ENCODE peak calls at places on chromosomes 6 and 20, in six cellular contexts. D is IMR-90, Y is neuronal stem cell, Q is mesendoderm, R is H1, P is trophoblast cell. I is an unnamed sample.

GRCh38 chr20:49914310-49915117 is 815 bp downstream of the SPATA2 start:
- DNase-seq in R (no peak), Y (no peak), P (peak), Q (peak), D (no peak), I (peak)

GRCh38 chr6:35385457-35386202 is 43.3 kb downstream of the PPARD start:
- DNase-seq in D (no peak), Q (no peak), R (no peak), P (no peak), Y (no peak), I (no peak)

GRCh38 chr6:122692175-122692598 is 82.0 kb downstream of the PKIB start:
- DNase-seq in P (peak), Q (no peak), Y (no peak), D (peak), R (no peak), I (peak)

GRCh38 chr20:56222201-56222600 is 26.3 kb upstream of the MC3R start:
- DNase-seq in D (no peak), P (peak), R (no peak), Y (no peak), Q (no peak), I (no peak)

GRCh38 chr6:156780117-156780641 is 3.0 kb downstream of the ARID1B start:
- DNase-seq in D (peak), Q (peak), Y (peak), R (no peak), P (peak), I (peak)

GRCh38 chr6:7975764-7976146 is 65.2 kb upstream of the TXNDC5 start:
- DNase-seq in Y (no peak), R (no peak), D (no peak), P (no peak), Q (no peak), I (no peak)

GRCh38 chr20:32482251-32483220 is 102.6 kb downstream of the NOL4L start:
- DNase-seq in Y (peak), D (no peak), R (peak), P (no peak), Q (peak), I (peak)

GRCh38 chr6:143039548-143039947 is 21.1 kb upstream of the AIG1 start:
- DNase-seq in D (no peak), Y (no peak), R (no peak), Q (no peak), P (no peak), I (no peak)

GRCh38 chr20:53352727-53353440 is 240.8 kb downstream of the ZNF217 start:
- DNase-seq in R (no peak), D (no peak), Q (peak), Y (no peak), P (peak), I (peak)

GRCh38 chr20:50904067-50904570 is 27.1 kb downstream of the ADNP start:
- DNase-seq in P (no peak), R (no peak), Q (no peak), D (no peak), Y (no peak), I (no peak)

GRCh38 chr6:32069878-32070515 is 31.8 kb downstream of the CYP21A2 start:
- DNase-seq in Y (no peak), R (no peak), P (no peak), Q (no peak), D (no peak), I (no peak)

GRCh38 chr6:81812416-81812815 is 59.9 kb upstream of the TENT5A start:
- DNase-seq in D (no peak), R (no peak), Q (no peak), Y (no peak), P (no peak), I (no peak)

GRCh38 chr20:52895662-52896061 is 76.5 kb upstream of the TSHZ2 start:
- DNase-seq in R (no peak), Q (no peak), Y (no peak), D (no peak), P (no peak), I (no peak)

GRCh38 chr20:23622839-23623343 is 14.9 kb downstream of the CST3 start:
- DNase-seq in R (no peak), Q (peak), Y (no peak), D (peak), P (peak), I (peak)

GRCh38 chr6:7891098-7891872 is 19.3 kb downstream of the TXNDC5 start:
- DNase-seq in Q (no peak), Y (no peak), R (no peak), D (no peak), P (no peak), I (no peak)

GRCh38 chr20:56342783-56343182 is 16.0 kb upstream of the FAM210B start:
- DNase-seq in D (no peak), Y (no peak), R (no peak), Q (no peak), P (no peak), I (no peak)

GRCh38 chr6:113971786-113972185 is 838 bp upstream of the HDAC2 start:
- DNase-seq in P (no peak), Y (no peak), R (no peak), D (no peak), Q (no peak), I (peak)

GRCh38 chr6:37074053-37074827 is 68.8 kb downstream of the FGD2 start:
- DNase-seq in R (no peak), Y (no peak), Q (no peak), D (peak), P (no peak), I (peak)

GRCh38 chr6:167647750-167648470 is 178.8 kb upstream of the AFDN start:
- DNase-seq in P (no peak), R (no peak), Y (no peak), Q (no peak), D (no peak), I (no peak)

GRCh38 chr20:3168079-3168828 is 5.1 kb downstream of the LZTS3 start:
- DNase-seq in R (peak), Y (no peak), D (no peak), Q (peak), P (no peak), I (no peak)

GRCh38 chr6:14294270-14294951 is 176.8 kb downstream of the CD83 start:
- DNase-seq in Q (no peak), R (no peak), Y (no peak), D (no peak), P (no peak), I (no peak)

GRCh38 chr6:71385111-71385822 is 96.7 kb downstream of the OGFRL1 start:
- DNase-seq in R (no peak), D (no peak), P (no peak), Y (no peak), Q (no peak), I (no peak)

GRCh38 chr6:158255280-158255973 is 56.8 kb upstream of the TULP4 start:
- DNase-seq in Q (no peak), D (no peak), P (no peak), Y (no peak), R (no peak), I (peak)

GRCh38 chr6:17865243-17865642 is 122.2 kb downstream of the KIF13A start:
- DNase-seq in D (peak), Q (no peak), R (no peak), Y (no peak), P (peak), I (no peak)

GRCh38 chr6:137767931-137768690 is 98.9 kb upstream of the TNFAIP3 start:
- DNase-seq in D (peak), Q (no peak), Y (no peak), P (no peak), R (no peak), I (peak)

GRCh38 chr6:46421239-46421638 is 70.0 kb downstream of the RCAN2 start:
- DNase-seq in Q (peak), D (no peak), P (no peak), Y (no peak), R (no peak), I (peak)

GRCh38 chr6:136150961-136151360 is 99.2 kb downstream of the MTFR2 start:
- DNase-seq in Y (no peak), D (no peak), Q (no peak), R (no peak), P (no peak), I (no peak)

GRCh38 chr6:53161481-53162009 is 12.9 kb upstream of the GCM1 start:
- DNase-seq in Q (no peak), P (peak), Y (no peak), R (no peak), D (no peak), I (no peak)

GRCh38 chr6:97697450-97697849 is 414.4 kb upstream of the MMS22L start:
- DNase-seq in Y (no peak), Q (peak), P (peak), D (peak), R (no peak), I (peak)

GRCh38 chr20:20366896-20367680 is 816 bp upstream of the INSM1 start:
- DNase-seq in D (no peak), R (peak), Y (peak), Q (peak), P (no peak), I (no peak)

GRCh38 chr6:137234505-137234863 is 15.3 kb upstream of the IFNGR1 start:
- DNase-seq in Q (no peak), P (no peak), Y (no peak), R (no peak), D (no peak), I (no peak)

GRCh38 chr6:5497896-5498578 is 236.7 kb downstream of the FARS2 start:
- DNase-seq in Y (no peak), P (no peak), R (no peak), Q (no peak), D (peak), I (peak)

DNA sequence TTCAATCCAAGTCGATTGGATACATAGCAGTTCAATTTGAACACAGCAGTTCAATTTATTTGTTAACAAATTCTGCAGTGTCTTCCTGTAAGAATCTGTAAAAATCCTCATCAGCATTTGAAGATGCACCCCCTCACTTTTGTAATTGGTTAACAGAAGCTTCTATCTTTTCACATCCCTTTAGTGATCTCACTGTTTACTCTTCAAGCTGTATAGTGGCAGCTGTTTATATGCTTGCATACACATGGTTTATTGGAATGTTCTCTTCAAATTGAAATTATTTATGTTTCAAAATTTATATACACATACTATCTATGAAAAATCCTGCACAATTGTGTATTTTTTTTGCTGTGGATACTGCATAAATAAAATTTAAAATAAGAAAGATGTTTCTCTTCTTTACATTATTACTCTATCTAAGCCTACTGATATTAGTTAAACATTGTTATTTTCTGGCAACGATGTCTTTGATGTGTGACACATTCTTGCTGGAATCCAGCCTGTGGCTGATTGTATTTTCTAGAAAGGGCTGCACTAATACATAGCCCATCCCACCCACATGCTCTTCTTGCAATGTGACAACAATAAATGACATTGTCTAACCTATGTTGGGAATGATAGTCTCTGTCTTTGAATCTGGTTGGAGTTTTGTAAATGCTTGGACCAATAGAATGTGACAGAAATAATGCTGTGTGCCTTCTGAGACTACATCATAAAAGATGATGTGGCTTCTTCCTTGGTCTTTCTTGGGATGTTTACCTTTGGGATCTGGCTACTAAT is 573.0 kb downstream of the CD109 start:
- DNase-seq in P (no peak), D (peak), Y (no peak), Q (no peak), R (no peak), I (peak)
- H3K4me3 ChIP-seq in P (no peak), D (no peak), Y (no peak), Q (no peak), R (no peak), I (no peak)

GRCh38 chr6:29602564-29603361 is 17.8 kb downstream of the OR2H2 start:
- DNase-seq in Y (no peak), P (no peak), Q (peak), R (peak), D (peak), I (peak)
- H3K4me2 ChIP-seq in Y (no peak), P (no peak), Q (no peak), R (no peak), D (no peak), I (no peak)

GRCh38 chr6:90492798-90493197 is 94.1 kb downstream of the MAP3K7 start:
- DNase-seq in R (no peak), P (no peak), Y (no peak), Q (no peak), D (no peak), I (no peak)

GRCh38 chr6:90492369-90492768 is 94.5 kb downstream of the MAP3K7 start:
- DNase-seq in D (no peak), Q (no peak), R (no peak), P (no peak), Y (no peak), I (no peak)

GRCh38 chr6:90493332-90493731 is 93.5 kb downstream of the MAP3K7 start:
- DNase-seq in P (no peak), D (peak), Y (no peak), Q (no peak), R (no peak), I (peak)

GRCh38 chr6:90495216-90495817 is 91.6 kb downstream of the MAP3K7 start:
- DNase-seq in Q (no peak), D (no peak), P (no peak), R (no peak), Y (no peak), I (no peak)

GRCh38 chr6:90494067-90494773 is 92.7 kb downstream of the MAP3K7 start:
- DNase-seq in R (peak), D (no peak), Q (peak), Y (peak), P (no peak), I (no peak)
- H3K18ac ChIP-seq in R (peak), D (no peak), Q (no peak), Y (no peak), P (no peak), I (no peak)

DNA sequence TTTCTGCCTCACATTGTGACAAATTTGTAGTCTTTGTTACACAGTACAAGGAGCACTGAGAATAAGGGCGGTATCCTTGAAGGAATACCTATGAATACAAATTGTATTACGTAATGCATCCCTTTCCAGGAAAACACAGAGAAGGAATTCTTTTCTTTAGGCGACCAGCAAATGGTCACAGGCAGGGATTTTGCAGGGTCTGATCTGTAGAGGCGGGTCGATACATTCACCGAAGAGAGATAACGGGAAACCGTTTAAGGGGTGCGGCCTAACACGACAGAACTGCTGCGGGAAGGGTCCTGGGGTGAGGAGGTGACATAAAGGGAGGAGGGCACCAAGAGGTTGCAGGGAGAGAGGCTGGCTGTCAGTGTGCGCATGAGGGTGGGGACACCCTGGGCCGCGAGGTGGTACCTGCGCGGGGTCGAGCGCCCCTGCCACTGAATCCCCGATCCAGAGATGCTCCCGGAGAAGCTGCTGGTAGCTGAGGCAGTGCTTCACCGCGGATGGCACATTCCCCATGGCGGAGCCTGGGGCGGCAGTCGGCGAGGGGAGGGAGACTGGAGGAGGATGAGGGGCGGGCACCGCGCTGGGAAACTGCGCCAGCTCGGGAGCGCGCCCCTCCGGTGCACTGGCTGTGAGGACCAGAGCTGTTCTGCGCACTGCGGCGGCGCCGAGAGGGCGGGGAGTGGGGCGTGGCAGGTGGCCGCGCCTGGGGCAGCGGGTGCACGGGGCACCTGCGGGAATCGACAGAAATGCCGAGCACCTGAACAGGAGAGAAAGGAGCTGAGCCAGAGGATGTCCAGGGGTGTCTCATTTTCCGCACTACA is at the start of gene HMGCLL1:
- DNase-seq in Y (peak), Q (peak), D (no peak), R (peak), P (peak), I (peak)
- H3K4me3 ChIP-seq in Y (peak), Q (peak), D (peak), R (peak), P (peak), I (peak)

GRCh38 chr20:16749573-16749972 is 1.4 kb downstream of the OTOR start:
- DNase-seq in P (no peak), Y (no peak), D (no peak), R (peak), Q (peak), I (no peak)

GRCh38 chr20:16747291-16747811 is 807 bp upstream of the OTOR start:
- DNase-seq in Q (peak), P (no peak), R (no peak), D (no peak), Y (no peak), I (no peak)

GRCh38 chr20:16752082-16752481 is 3.9 kb downstream of the OTOR start:
- DNase-seq in D (no peak), R (no peak), Y (no peak), P (no peak), Q (no peak), I (no peak)

GRCh38 chr20:16752901-16753300 is 4.7 kb downstream of the OTOR start:
- DNase-seq in Y (no peak), Q (no peak), P (no peak), R (no peak), D (peak), I (no peak)

DNA sequence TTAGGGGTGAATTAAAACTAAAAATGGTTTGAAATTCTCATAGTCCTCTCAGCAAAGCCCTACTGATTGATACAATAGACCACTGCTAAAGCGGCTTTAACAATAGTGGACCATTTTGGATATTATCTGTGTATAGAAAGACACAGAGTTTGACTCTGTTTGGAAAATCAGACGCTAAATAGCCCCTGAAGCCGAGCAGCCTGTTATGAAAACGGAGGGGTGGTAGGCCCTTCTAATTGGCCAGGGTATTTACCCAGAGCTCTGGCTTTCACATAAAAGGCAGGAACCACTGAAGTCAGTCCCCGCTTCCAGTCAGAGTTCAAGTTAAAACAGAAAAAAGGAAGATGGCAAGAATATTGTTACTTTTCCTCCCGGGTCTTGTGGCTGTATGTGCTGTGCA is at the start of gene OTOR:
- DNase-seq in D (no peak), Q (no peak), P (no peak), R (no peak), Y (no peak), I (no peak)
- H3K4me2 ChIP-seq in D (no peak), Q (no peak), P (no peak), R (no peak), Y (no peak), I (no peak)